ENCODE peak calls at places on chromosomes 2 and 18, in six cellular contexts. O is H9, V is uterus, U is GM23248, P is thoracic aorta, Q is breast epithelium. H is an unnamed sample.

GRCh38 chr2:28414583-28414982 is 21.9 kb downstream of the FOSL2 start:
- DNase-seq in V (no peak), P (no peak), U (no peak), O (no peak), Q (no peak), H (no peak)

GRCh38 chr2:137925599-137925998 is 38.7 kb upstream of the HNMT start:
- DNase-seq in O (no peak), Q (no peak), P (no peak), V (no peak), U (no peak), H (no peak)

GRCh38 chr2:38301340-38301968 is 75.6 kb downstream of the ATL2 start:
- DNase-seq in Q (no peak), P (no peak), V (no peak), O (peak; percentile 30), U (no peak), H (no peak)

GRCh38 chr2:70920367-70920715 is 15.4 kb upstream of the ATP6V1B1 start:
- DNase-seq in Q (no peak), V (no peak), O (peak; percentile 26), P (no peak), U (no peak), H (no peak)

GRCh38 chr18:75265255-75265654 is 54.7 kb downstream of the TSHZ1 start:
- DNase-seq in P (no peak), O (no peak), U (no peak), V (no peak), Q (no peak), H (no peak)

GRCh38 chr2:53170463-53170862 is 597.1 kb upstream of the CHAC2 start:
- DNase-seq in O (no peak), P (no peak), U (no peak), Q (no peak), V (no peak), H (no peak)

GRCh38 chr2:237673130-237673921 is 45.9 kb downstream of the LRRFIP1 start:
- DNase-seq in Q (peak; percentile 84), U (peak; percentile 91), V (no peak), O (peak; percentile 65), P (no peak), H (peak; percentile 85)

GRCh38 chr2:156892449-156893335 is 364.8 kb upstream of the GALNT5 start:
- DNase-seq in P (no peak), U (peak; percentile 49), O (no peak), Q (no peak), V (no peak), H (no peak)

GRCh38 chr18:79433431-79433830 is 37.7 kb downstream of the NFATC1 start:
- DNase-seq in U (no peak), P (no peak), Q (no peak), O (no peak), V (no peak), H (no peak)

GRCh38 chr2:165407464-165407863 is 62.0 kb upstream of the CSRNP3 start:
- DNase-seq in Q (no peak), P (no peak), O (no peak), U (no peak), V (no peak), H (no peak)

GRCh38 chr2:85536479-85536878 is 2.5 kb upstream of the MAT2A start:
- DNase-seq in P (no peak), V (no peak), Q (no peak), U (peak; percentile 93), O (no peak), H (no peak)

GRCh38 chr2:152247337-152247695 is 71.8 kb upstream of the STAM2 start:
- DNase-seq in O (no peak), U (peak; percentile 73), V (no peak), Q (no peak), P (no peak), H (no peak)

GRCh38 chr2:95383635-95384027 is 18.9 kb upstream of the FAHD2A start:
- DNase-seq in U (no peak), P (no peak), Q (no peak), V (peak; percentile 8), O (no peak), H (no peak)
- H3K9me3 ChIP-seq in U (no peaks in the 10 kb centered on the region), P (no peaks in the 10 kb centered on the region), Q (no peaks in the 10 kb centered on the region), V (no peaks in the 10 kb centered on the region), O (no peaks in the 10 kb centered on the region), H (no peaks in the 10 kb centered on the region)

DNA sequence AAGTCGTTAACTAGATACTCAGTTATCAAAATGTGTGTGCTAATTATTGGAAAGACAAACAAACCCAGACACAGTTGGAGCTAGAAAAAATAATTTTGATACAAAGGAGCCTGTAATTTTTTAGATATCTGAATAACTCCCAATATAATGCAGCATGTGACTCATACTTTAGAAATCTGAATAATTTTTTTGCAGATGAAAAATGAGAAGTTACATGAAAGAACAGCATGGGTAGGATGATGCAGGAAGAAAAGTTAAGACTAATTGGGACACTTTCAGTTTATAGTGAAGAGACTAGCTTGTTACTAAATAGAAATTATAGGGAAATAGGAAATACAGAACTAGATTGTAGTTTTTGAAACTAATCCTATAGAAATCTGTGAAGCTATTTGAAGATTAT is 945.8 kb downstream of the CBLN2 start:
- DNase-seq in O (no peak), V (no peak), Q (no peak), U (no peak), P (no peak), H (no peak)
- H3K9me3 ChIP-seq in O (no peaks in the 10 kb centered on the region), V (no peaks in the 10 kb centered on the region), Q (no peaks in the 10 kb centered on the region), U (peaks cover 10% of the 10 kb centered on the region), P (no peaks in the 10 kb centered on the region), H (no peaks in the 10 kb centered on the region)

DNA sequence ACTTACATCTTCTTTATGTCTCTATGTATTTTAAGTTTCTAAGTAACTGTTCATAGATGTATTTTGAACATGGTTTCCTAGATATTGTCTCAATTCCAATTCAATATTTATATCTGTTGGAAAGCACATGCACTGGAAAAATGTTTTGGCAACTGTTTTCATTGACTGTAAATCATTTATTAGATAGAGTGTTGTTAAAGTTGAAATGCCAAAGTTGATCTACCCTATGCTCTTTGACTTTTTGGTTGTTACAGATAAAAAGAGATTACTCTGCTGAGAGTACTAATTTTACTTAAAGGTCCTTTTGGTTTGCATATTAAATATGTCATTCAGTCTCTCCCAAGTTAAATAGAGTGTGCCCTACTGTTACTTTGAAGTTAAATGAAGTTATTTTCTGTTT is 345.0 kb upstream of the NRP2 start:
- DNase-seq in Q (no peak), O (no peak), U (no peak), P (no peak), V (no peak), H (no peak)
- H3K9me3 ChIP-seq in Q (no peaks in the 10 kb centered on the region), O (peaks cover 10% of the 10 kb centered on the region), U (no peaks in the 10 kb centered on the region), P (no peaks in the 10 kb centered on the region), V (no peaks in the 10 kb centered on the region), H (no peaks in the 10 kb centered on the region)

GRCh38 chr2:19854596-19855235 is 47.1 kb downstream of the TTC32 start:
- DNase-seq in O (no peak), U (no peak), Q (no peak), P (no peak), V (no peak), H (no peak)
- H3K9me3 ChIP-seq in O (no peaks in the 10 kb centered on the region), U (no peaks in the 10 kb centered on the region), Q (no peaks in the 10 kb centered on the region), P (no peaks in the 10 kb centered on the region), V (no peaks in the 10 kb centered on the region), H (no peaks in the 10 kb centered on the region)

DNA sequence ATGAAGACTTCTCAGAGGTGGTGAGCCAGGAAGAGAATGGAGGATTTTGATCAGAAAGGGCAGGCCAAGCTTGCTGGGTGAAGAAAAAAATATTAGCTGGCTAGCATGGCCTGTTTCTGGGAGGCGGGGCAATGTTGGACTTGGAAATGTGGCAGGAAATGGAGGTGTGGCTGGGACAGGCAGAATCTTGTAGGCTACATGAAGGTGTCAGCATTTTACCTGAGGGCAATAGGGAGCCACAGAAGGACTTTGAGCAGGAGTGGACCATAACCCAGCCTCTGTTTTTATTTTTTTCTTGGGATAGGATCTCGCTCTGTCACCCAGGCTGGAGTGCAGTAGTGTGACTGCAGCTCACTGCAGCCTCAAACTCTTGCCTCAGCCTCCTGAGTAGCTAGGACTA is 31.7 kb downstream of the EMX1 start:
- DNase-seq in P (no peak), V (no peak), U (no peak), Q (no peak), O (no peak), H (no peak)
- H3K9me3 ChIP-seq in P (no peaks in the 10 kb centered on the region), V (no peaks in the 10 kb centered on the region), U (no peaks in the 10 kb centered on the region), Q (no peaks in the 10 kb centered on the region), O (no peaks in the 10 kb centered on the region), H (no peaks in the 10 kb centered on the region)

GRCh38 chr2:22291074-22291473 is 1093.9 kb upstream of the KLHL29 start:
- DNase-seq in U (no peak), Q (no peak), O (no peak), V (no peak), P (no peak), H (no peak)
- H3K9me3 ChIP-seq in U (no peaks in the 10 kb centered on the region), Q (no peaks in the 10 kb centered on the region), O (no peaks in the 10 kb centered on the region), V (no peaks in the 10 kb centered on the region), P (no peaks in the 10 kb centered on the region), H (no peaks in the 10 kb centered on the region)

GRCh38 chr2:120661551-120661950 is 74.1 kb upstream of the GLI2 start:
- DNase-seq in O (peak; percentile 94), P (no peak), V (no peak), U (peak; percentile 35), Q (peak; percentile 71), H (no peak)
- H3K9me3 ChIP-seq in O (peaks cover 4% of the 10 kb centered on the region), P (peaks cover 2% of the 10 kb centered on the region), V (no peaks in the 10 kb centered on the region), U (peaks cover 5% of the 10 kb centered on the region), Q (no peaks in the 10 kb centered on the region), H (no peaks in the 10 kb centered on the region)

DNA sequence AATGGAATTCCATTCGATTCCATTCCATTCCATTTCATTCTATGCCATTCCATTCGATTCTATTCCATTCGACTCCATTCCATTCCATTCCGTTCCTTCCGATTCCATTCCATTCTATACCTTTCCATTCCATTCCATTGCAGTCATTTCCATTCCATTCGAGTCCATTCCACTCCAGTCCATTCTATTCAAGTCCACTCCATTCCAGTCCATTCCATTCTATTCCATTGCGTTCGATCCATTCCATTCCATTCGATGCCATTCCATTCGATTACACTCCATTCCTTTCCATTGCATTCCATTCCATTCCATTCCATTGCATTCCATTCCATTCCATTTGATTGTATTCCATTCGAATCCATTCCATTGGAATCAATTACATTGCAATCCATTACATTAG is 1119.8 kb downstream of the RPIA start:
- DNase-seq in P (no peak), O (no peak), U (no peak), Q (no peak), V (no peak), H (no peak)
- H3K9me3 ChIP-seq in P (peaks cover 10% of the 10 kb centered on the region), O (peaks cover 21% of the 10 kb centered on the region), U (peaks cover 9% of the 10 kb centered on the region), Q (peaks cover 55% of the 10 kb centered on the region), V (peaks cover 20% of the 10 kb centered on the region), H (peaks cover 22% of the 10 kb centered on the region)

GRCh38 chr2:177433402-177433801 is 40.8 kb downstream of the AGPS start:
- DNase-seq in P (no peak), V (no peak), O (no peak), Q (no peak), U (peak; percentile 11), H (no peak)
- H3K9me3 ChIP-seq in P (peaks cover 24% of the 10 kb centered on the region), V (peaks cover 37% of the 10 kb centered on the region), O (no peaks in the 10 kb centered on the region), Q (peaks cover 33% of the 10 kb centered on the region), U (no peaks in the 10 kb centered on the region), H (no peaks in the 10 kb centered on the region)